ENCODE peak calls at places on chromosome 4, in nine cellular contexts. One of them, this sample, is unnamed.

GRCh38 chr4:74997942-74998341 is 65.0 kb downstream of the PARM1 start:
- DNase-seq in fibroblast of mammary gland: no peak
- DNase-seq in GM10248: no peak
- DNase-seq in suprapubic skin: no peak
- DNase-seq in lower lobe of right lung: no peak
- DNase-seq in endodermal cell: no peak
- DNase-seq in pancreas: no peak
- DNase-seq in K562: no peak
- DNase-seq in testis: no peak
- DNase-seq in this sample: no peak

GRCh38 chr4:147110473-147110872 is 164.8 kb upstream of the TTC29 start:
- DNase-seq in K562: no peak
- DNase-seq in lower lobe of right lung: no peak
- DNase-seq in pancreas: no peak
- DNase-seq in endodermal cell: no peak
- DNase-seq in testis: no peak
- DNase-seq in GM10248: no peak
- DNase-seq in suprapubic skin: no peak
- DNase-seq in fibroblast of mammary gland: no peak
- DNase-seq in this sample: no peak

GRCh38 chr4:129641179-129641578 is 545.2 kb downstream of the C4orf33 start:
- DNase-seq in GM10248: peak; percentile 13
- DNase-seq in fibroblast of mammary gland: peak; percentile 60
- DNase-seq in lower lobe of right lung: no peak
- DNase-seq in K562: peak; percentile 11
- DNase-seq in testis: peak; percentile 83
- DNase-seq in pancreas: peak; percentile 46
- DNase-seq in suprapubic skin: no peak
- DNase-seq in endodermal cell: peak; percentile 88
- DNase-seq in this sample: no peak

GRCh38 chr4:66433706-66434105 is 763.4 kb upstream of the EPHA5 start:
- DNase-seq in fibroblast of mammary gland: no peak
- DNase-seq in endodermal cell: no peak
- DNase-seq in K562: no peak
- DNase-seq in pancreas: no peak
- DNase-seq in GM10248: no peak
- DNase-seq in lower lobe of right lung: no peak
- DNase-seq in suprapubic skin: no peak
- DNase-seq in testis: no peak
- DNase-seq in this sample: no peak

GRCh38 chr4:38831653-38832052 is 25.0 kb downstream of the TLR6 start:
- DNase-seq in lower lobe of right lung: no peak
- DNase-seq in K562: no peak
- DNase-seq in testis: no peak
- DNase-seq in endodermal cell: no peak
- DNase-seq in fibroblast of mammary gland: no peak
- DNase-seq in GM10248: no peak
- DNase-seq in pancreas: no peak
- DNase-seq in suprapubic skin: no peak
- DNase-seq in this sample: no peak

GRCh38 chr4:138190452-138190858 is 51.7 kb downstream of the SLC7A11 start:
- DNase-seq in testis: no peak
- DNase-seq in pancreas: no peak
- DNase-seq in K562: no peak
- DNase-seq in endodermal cell: no peak
- DNase-seq in lower lobe of right lung: no peak
- DNase-seq in fibroblast of mammary gland: no peak
- DNase-seq in GM10248: peak; percentile 51
- DNase-seq in suprapubic skin: no peak
- DNase-seq in this sample: peak; percentile 61

GRCh38 chr4:27005512-27006246 is 145.0 kb downstream of the STIM2 start:
- DNase-seq in lower lobe of right lung: no peak
- DNase-seq in suprapubic skin: no peak
- DNase-seq in K562: no peak
- DNase-seq in endodermal cell: no peak
- DNase-seq in testis: no peak
- DNase-seq in pancreas: no peak
- DNase-seq in fibroblast of mammary gland: peak; percentile 88
- DNase-seq in GM10248: no peak
- DNase-seq in this sample: no peak

GRCh38 chr4:39134674-39135073 is 47.7 kb upstream of the WDR19 start:
- DNase-seq in suprapubic skin: no peak
- DNase-seq in testis: no peak
- DNase-seq in fibroblast of mammary gland: no peak
- DNase-seq in endodermal cell: no peak
- DNase-seq in K562: no peak
- DNase-seq in pancreas: no peak
- DNase-seq in GM10248: no peak
- DNase-seq in lower lobe of right lung: no peak
- DNase-seq in this sample: peak; percentile 11

GRCh38 chr4:150140774-150141400 is 62.6 kb downstream of the DCLK2 start:
- DNase-seq in endodermal cell: no peak
- DNase-seq in fibroblast of mammary gland: peak; percentile 79
- DNase-seq in K562: no peak
- DNase-seq in GM10248: no peak
- DNase-seq in pancreas: no peak
- DNase-seq in testis: no peak
- DNase-seq in suprapubic skin: no peak
- DNase-seq in lower lobe of right lung: no peak
- DNase-seq in this sample: no peak

GRCh38 chr4:80307774-80308465 is 27.6 kb upstream of the CFAP299 start:
- DNase-seq in suprapubic skin: no peak
- DNase-seq in testis: no peak
- DNase-seq in pancreas: no peak
- DNase-seq in K562: no peak
- DNase-seq in GM10248: no peak
- DNase-seq in fibroblast of mammary gland: peak; percentile 79
- DNase-seq in endodermal cell: peak; percentile 53
- DNase-seq in lower lobe of right lung: no peak
- DNase-seq in this sample: no peak

GRCh38 chr4:125951275-125951887 is 636.6 kb downstream of the FAT4 start:
- DNase-seq in fibroblast of mammary gland: peak; percentile 82
- DNase-seq in K562: no peak
- DNase-seq in GM10248: no peak
- DNase-seq in testis: no peak
- DNase-seq in suprapubic skin: no peak
- DNase-seq in pancreas: no peak
- DNase-seq in lower lobe of right lung: no peak
- DNase-seq in endodermal cell: no peak
- DNase-seq in this sample: no peak

GRCh38 chr4:121953860-121954259 is 2.0 kb upstream of the TRPC3 start:
- DNase-seq in pancreas: no peak
- DNase-seq in endodermal cell: no peak
- DNase-seq in K562: no peak
- DNase-seq in fibroblast of mammary gland: no peak
- DNase-seq in testis: no peak
- DNase-seq in lower lobe of right lung: no peak
- DNase-seq in GM10248: no peak
- DNase-seq in suprapubic skin: no peak
- DNase-seq in this sample: no peak

GRCh38 chr4:6777636-6778281 is 4.8 kb upstream of the KIAA0232 start:
- DNase-seq in fibroblast of mammary gland: no peak
- DNase-seq in GM10248: no peak
- DNase-seq in endodermal cell: no peak
- DNase-seq in pancreas: no peak
- DNase-seq in suprapubic skin: no peak
- DNase-seq in testis: no peak
- DNase-seq in K562: no peak
- DNase-seq in lower lobe of right lung: no peak
- DNase-seq in this sample: no peak

GRCh38 chr4:17236686-17237085 is 275.2 kb downstream of the QDPR start:
- DNase-seq in endodermal cell: no peak
- DNase-seq in fibroblast of mammary gland: peak; percentile 81
- DNase-seq in K562: no peak
- DNase-seq in testis: no peak
- DNase-seq in pancreas: no peak
- DNase-seq in GM10248: no peak
- DNase-seq in lower lobe of right lung: no peak
- DNase-seq in suprapubic skin: no peak
- DNase-seq in this sample: no peak

GRCh38 chr4:81052119-81053068 is 21.9 kb downstream of the BMP3 start:
- DNase-seq in fibroblast of mammary gland: peak; percentile 71
- DNase-seq in endodermal cell: peak; percentile 94
- DNase-seq in testis: peak; percentile 75
- DNase-seq in lower lobe of right lung: peak; percentile 63
- DNase-seq in suprapubic skin: no peak
- DNase-seq in GM10248: peak; percentile 26
- DNase-seq in pancreas: peak; percentile 55
- DNase-seq in K562: peak; percentile 46
- DNase-seq in this sample: peak; percentile 88

DNA sequence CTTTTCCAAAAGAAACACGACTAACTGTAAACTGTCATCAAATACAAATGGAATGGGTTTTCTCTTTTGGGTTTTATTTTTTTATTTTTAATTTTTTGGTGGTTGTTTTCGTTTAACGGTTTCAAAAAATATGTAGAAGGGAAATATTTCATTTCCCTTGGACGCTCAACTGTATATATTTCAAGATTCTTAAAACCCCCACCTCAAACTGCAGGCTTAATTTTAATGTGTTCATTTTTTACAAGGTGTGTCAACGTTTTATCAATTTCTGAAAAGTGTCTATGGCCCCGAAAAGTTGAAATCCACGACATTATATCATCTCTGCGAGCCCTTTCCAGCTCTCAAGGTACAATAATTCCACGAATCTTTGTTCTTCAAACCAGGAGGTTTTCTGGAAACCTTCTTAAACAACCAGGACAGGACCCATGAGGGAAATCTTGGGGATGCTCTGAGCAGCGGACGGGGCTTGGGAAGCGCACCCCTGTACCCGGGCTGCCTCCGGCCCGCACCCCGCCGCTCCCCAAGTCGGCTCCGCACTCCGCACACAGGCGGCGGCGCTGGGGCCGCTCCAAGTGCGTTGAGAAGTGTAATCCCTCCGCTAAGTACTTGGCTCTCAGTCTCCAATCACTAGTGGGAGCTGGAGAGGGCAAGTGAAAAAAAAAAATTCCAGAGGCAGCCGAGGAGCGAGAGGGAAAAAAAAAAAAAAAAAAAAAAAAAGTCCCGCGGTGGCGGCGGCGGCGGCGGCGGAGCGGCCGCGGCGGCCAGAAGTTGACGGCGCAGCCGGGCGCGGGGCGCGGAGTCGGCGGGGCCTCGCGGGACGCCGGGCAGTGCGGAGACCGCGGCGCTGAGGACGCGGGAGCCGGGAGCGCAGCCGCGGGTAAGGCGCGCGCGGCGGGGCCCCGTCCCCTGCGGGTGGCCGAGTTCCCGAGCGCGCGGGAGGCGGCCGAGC is at the start of gene BMPR1B:
- DNase-seq in fibroblast of mammary gland: peak; percentile 66
- DNase-seq in pancreas: peak; percentile 35
- DNase-seq in endodermal cell: peak; percentile 67
- DNase-seq in testis: peak; percentile 46
- DNase-seq in lower lobe of right lung: no peak
- DNase-seq in GM10248: peak; percentile 13
- DNase-seq in K562: no peak
- DNase-seq in suprapubic skin: no peak
- DNase-seq in this sample: no peak
- TF ChIP-seq CTCF in fibroblast of mammary gland: no peak
- TF ChIP-seq CTCF in pancreas: no peak
- TF ChIP-seq CTCF in endodermal cell: no peak
- TF ChIP-seq CTCF in testis: no peak
- TF ChIP-seq CTCF in lower lobe of right lung: no peak
- TF ChIP-seq CTCF in GM10248: no peak
- TF ChIP-seq CTCF in K562: no peak
- TF ChIP-seq CTCF in suprapubic skin: no peak
- TF ChIP-seq CTCF in this sample: no peak

DNA sequence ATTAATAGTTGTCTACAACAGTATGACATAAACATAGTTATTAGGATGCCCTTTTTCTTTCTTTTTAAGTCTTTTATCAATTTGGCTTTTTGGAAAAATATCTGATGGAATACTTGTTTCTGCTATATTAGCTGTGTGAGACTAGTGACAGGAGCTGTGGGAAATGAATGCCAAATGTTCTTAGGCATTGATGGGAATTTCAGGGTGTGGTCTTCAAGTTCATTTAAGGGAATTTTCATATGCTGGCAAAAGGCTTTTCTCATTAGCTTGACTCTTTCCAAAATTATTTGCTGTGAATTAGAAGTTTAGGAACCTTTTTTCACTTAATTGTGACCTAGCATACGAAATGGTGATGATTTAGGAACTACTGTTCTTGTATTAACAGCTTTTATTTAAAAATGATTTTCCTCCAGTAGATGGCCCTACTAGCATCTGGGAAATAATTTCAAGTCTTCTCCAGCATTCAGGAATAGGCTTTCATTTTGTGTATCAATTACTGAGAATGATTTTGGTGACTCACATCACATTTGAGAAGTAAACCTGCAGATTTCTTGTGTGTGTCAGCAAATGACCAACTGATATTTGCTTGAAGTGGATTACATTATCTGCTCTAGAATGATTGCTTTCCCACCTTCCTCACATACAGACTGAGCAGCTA is 70.9 kb downstream of the HTT start:
- DNase-seq in K562: no peak
- DNase-seq in pancreas: no peak
- DNase-seq in suprapubic skin: no peak
- DNase-seq in testis: no peak
- DNase-seq in endodermal cell: no peak
- DNase-seq in fibroblast of mammary gland: peak; percentile 53
- DNase-seq in GM10248: no peak
- DNase-seq in lower lobe of right lung: no peak
- DNase-seq in this sample: no peak
- TF ChIP-seq CTCF in K562: peak; percentile 32
- TF ChIP-seq CTCF in pancreas: no peak
- TF ChIP-seq CTCF in suprapubic skin: no peak
- TF ChIP-seq CTCF in testis: no peak
- TF ChIP-seq CTCF in endodermal cell: peak; percentile 31
- TF ChIP-seq CTCF in fibroblast of mammary gland: peak; percentile 30
- TF ChIP-seq CTCF in GM10248: no peak
- TF ChIP-seq CTCF in lower lobe of right lung: no peak
- TF ChIP-seq CTCF in this sample: no peak

GRCh38 chr4:182924497-182924896 is 7.3 kb upstream of the DCTD start:
- DNase-seq in testis: no peak
- DNase-seq in lower lobe of right lung: no peak
- DNase-seq in GM10248: no peak
- DNase-seq in pancreas: no peak
- DNase-seq in K562: no peak
- DNase-seq in suprapubic skin: no peak
- DNase-seq in fibroblast of mammary gland: no peak
- DNase-seq in endodermal cell: no peak
- DNase-seq in this sample: no peak
- TF ChIP-seq CTCF in testis: no peak
- TF ChIP-seq CTCF in lower lobe of right lung: no peak
- TF ChIP-seq CTCF in GM10248: no peak
- TF ChIP-seq CTCF in pancreas: no peak
- TF ChIP-seq CTCF in K562: no peak
- TF ChIP-seq CTCF in suprapubic skin: no peak
- TF ChIP-seq CTCF in fibroblast of mammary gland: no peak
- TF ChIP-seq CTCF in endodermal cell: no peak
- TF ChIP-seq CTCF in this sample: no peak

GRCh38 chr4:71130827-71131603 is 137.6 kb downstream of the DCK start:
- DNase-seq in suprapubic skin: no peak
- DNase-seq in lower lobe of right lung: no peak
- DNase-seq in fibroblast of mammary gland: peak; percentile 80
- DNase-seq in testis: no peak
- DNase-seq in pancreas: no peak
- DNase-seq in endodermal cell: no peak
- DNase-seq in K562: no peak
- DNase-seq in GM10248: no peak
- DNase-seq in this sample: no peak
- TF ChIP-seq CTCF in suprapubic skin: no peak
- TF ChIP-seq CTCF in lower lobe of right lung: no peak
- TF ChIP-seq CTCF in fibroblast of mammary gland: peak; percentile 30
- TF ChIP-seq CTCF in testis: no peak
- TF ChIP-seq CTCF in pancreas: no peak
- TF ChIP-seq CTCF in endodermal cell: peak; percentile 33
- TF ChIP-seq CTCF in K562: peak; percentile 13
- TF ChIP-seq CTCF in GM10248: no peak
- TF ChIP-seq CTCF in this sample: no peak

This sample was measured in GM06990.